ENCODE peak calls at places on chromosome 15, in four cellular contexts. F is GM12878, V is HepG2, B is K562. L is an unnamed sample.

GRCh38 chr15:52112203-52112750 is 298 bp downstream of the BCL2L10 start:
- DNase-seq in F (no peak), V (no peak), B (no peak), L (peak; percentile 66)

GRCh38 chr15:91491131-91491950 is 362.2 kb upstream of the SLCO3A1 start:
- DNase-seq in V (no peak), B (no peak), F (no peak), L (no peak)

GRCh38 chr15:41801850-41802455 is 25.9 kb upstream of the JMJD7 start:
- DNase-seq in V (no peak), B (no peak), F (no peak), L (no peak)

GRCh38 chr15:57537951-57538506 is 53.7 kb upstream of the MYZAP start:
- DNase-seq in F (no peak), V (no peak), B (no peak), L (no peak)

GRCh38 chr15:73906346-73907017 is 19.8 kb upstream of the LOXL1 start:
- DNase-seq in V (no peak), B (no peak), F (no peak), L (no peak)

GRCh38 chr15:74656935-74657535 is 38.8 kb downstream of the EDC3 start:
- DNase-seq in F (no peak), V (no peak), B (no peak), L (no peak)

GRCh38 chr15:74768771-74769342 is 13.0 kb upstream of the CSK start:
- DNase-seq in V (peak; percentile 55), F (no peak), B (peak; percentile 80), L (peak; percentile 81)

GRCh38 chr15:90478981-90479481 is 50.7 kb upstream of the CRTC3 start:
- DNase-seq in B (no peak), F (no peak), V (no peak), L (no peak)

GRCh38 chr15:62739507-62739906 is 303.0 kb upstream of the TPM1 start:
- DNase-seq in B (no peak), V (no peak), F (no peak), L (no peak)

GRCh38 chr15:75861750-75862402 is 18.6 kb downstream of the UBE2Q2 start:
- DNase-seq in B (no peak), F (no peak), V (no peak), L (no peak)

GRCh38 chr15:30008156-30008555 is 74.6 kb upstream of the GOLGA8J start:
- DNase-seq in V (no peak), B (no peak), F (no peak), L (no peak)

GRCh38 chr15:89781891-89782618 is 5.9 kb downstream of the MESP2 start:
- DNase-seq in B (no peak), F (no peak), V (peak; percentile 84), L (no peak)

GRCh38 chr15:49085696-49086459 is 39.6 kb upstream of the SECISBP2L start:
- DNase-seq in B (no peak), V (no peak), F (no peak), L (no peak)

GRCh38 chr15:85587707-85588441 is 206.9 kb downstream of the KLHL25 start:
- DNase-seq in V (no peak), B (no peak), F (no peak), L (no peak)

DNA sequence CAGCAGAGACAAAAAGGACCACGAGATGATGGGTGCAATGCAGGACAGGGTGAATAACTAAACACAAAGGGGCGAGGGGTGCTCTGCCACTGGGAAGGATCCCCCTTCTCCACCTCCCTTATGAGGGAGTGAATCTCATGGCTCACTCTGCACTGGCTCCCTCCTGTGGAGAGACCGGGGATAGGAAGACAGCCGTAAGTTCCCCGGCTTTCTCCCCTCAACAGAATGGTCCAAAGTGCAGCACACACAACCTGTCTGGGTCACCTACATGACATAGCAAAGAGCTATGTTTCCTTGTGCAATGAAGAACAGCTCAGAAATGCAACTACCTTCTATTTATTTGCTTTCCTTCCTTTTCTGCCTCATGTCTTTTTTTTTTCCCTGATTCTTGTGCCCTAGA is 7.8 kb upstream of the ACSBG1 start:
- DNase-seq in F (no peak), V (peak; percentile 55), B (peak; percentile 61), L (peak; percentile 71)
- TF ChIP-seq USF2 in F (no peak), V (no peak), B (no peak), L (no peak)

GRCh38 chr15:101024111-101024695 is 105.0 kb downstream of the LRRK1 start:
- DNase-seq in V (no peak), F (no peak), B (no peak), L (no peak)

GRCh38 chr15:101022876-101023275 is 103.7 kb downstream of the LRRK1 start:
- DNase-seq in F (no peak), B (no peak), V (no peak), L (no peak)

GRCh38 chr15:101024709-101025108 is 105.6 kb downstream of the LRRK1 start:
- DNase-seq in B (no peak), F (no peak), V (no peak), L (no peak)

GRCh38 chr15:101022306-101022705 is 103.1 kb downstream of the LRRK1 start:
- DNase-seq in V (no peak), B (no peak), F (no peak), L (no peak)

GRCh38 chr15:101023501-101024110 is 104.4 kb downstream of the LRRK1 start:
- DNase-seq in B (no peak), V (no peak), F (no peak), L (no peak)
- TF ChIP-seq TCF7 in B (no peak), V (no peak), F (no peak), L (no peak)

DNA sequence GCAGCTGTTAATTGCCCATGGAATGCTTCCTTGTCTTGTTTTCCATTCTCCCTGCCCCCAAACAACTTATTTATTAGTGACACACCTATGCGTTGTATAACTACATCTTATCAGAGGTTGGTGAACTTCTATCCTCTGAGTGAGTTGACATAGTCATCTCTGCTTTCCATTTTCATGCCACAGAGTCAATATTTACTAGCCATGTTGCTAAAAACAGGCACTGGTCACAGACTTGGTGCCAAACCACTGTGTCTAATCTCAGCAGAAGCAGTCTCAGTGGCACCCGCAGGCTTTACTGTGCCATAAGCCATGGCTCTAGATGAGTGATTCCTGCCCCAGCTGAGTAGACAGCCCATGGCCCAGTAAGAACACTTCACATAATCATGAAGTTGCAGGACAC is 26.5 kb downstream of the DAPK2 start:
- DNase-seq in V (peak; percentile 64), F (peak; percentile 45), B (no peak), L (no peak)
- TF ChIP-seq USF2 in V (no peak), F (no peak), B (no peak), L (no peak)

GRCh38 chr15:66270932-66271331 is 17.4 kb upstream of the MEGF11 start:
- DNase-seq in V (no peak), F (no peak), B (no peak), L (no peak)
- TF ChIP-seq TCF7 in V (no peak), F (no peak), B (no peak), L (no peak)

GRCh38 chr15:101390060-101390459 is 95.0 kb upstream of the SNRPA1 start:
- DNase-seq in B (no peak), F (no peak), V (no peak), L (no peak)

GRCh38 chr15:101390462-101390861 is 95.4 kb upstream of the SNRPA1 start:
- DNase-seq in F (no peak), B (no peak), V (no peak), L (no peak)

GRCh38 chr15:101393172-101393571 is 96.3 kb downstream of the PCSK6 start:
- DNase-seq in V (no peak), F (no peak), B (no peak), L (no peak)

GRCh38 chr15:101391431-101391830 is 96.4 kb upstream of the SNRPA1 start:
- DNase-seq in B (no peak), F (no peak), V (no peak), L (no peak)

DNA sequence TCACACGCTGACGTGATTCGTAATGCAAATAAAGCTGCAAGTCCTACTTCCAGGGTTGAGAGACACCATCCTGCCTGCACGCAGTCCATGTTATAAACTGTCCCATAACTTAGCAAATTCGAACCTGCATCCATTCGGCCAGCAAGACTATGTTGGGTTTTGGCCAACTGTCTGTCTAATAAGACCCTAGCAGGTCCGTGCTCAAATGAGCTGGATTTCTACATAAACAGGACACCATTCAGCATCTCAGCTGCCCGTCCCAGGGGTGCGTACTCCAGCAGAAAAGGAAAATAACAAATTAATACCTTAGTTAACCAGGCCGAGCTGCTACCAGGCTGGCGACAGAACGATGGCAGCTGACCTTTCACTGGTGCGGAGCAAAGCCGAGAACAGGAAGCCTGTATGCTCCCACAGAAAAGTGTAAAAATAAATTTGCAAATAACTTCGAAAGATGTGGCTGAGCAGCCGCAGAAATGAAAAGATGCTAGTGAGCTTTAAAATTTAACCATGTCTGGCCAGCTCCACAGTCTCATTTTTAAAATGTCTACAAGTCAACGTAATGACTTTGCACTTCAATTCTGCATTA is 97.0 kb upstream of the SNRPA1 start:
- DNase-seq in F (peak; percentile 2), B (no peak), V (no peak), L (no peak)
- TF ChIP-seq USF2 in F (no peak), B (no peak), V (no peak), L (no peak)

L was measured in WTC11.